ENCODE peak calls at places on chromosomes 7 and 10, in eight cellular contexts. Y, L, E, A, U, M, H and N are unnamed samples.

GRCh38 chr10:9294865-9295264 is 1240.4 kb downstream of the GATA3 start:
- DNase-seq in E (no peak), Y (no peak), H (no peak), A (no peak), L (no peak), U (no peak), M (no peak), N (no peak)

GRCh38 chr7:106766551-106766950 is 98.5 kb upstream of the PIK3CG start:
- DNase-seq in Y (no peak), H (no peak), M (no peak), A (no peak), U (no peak), E (no peak), L (no peak), N (no peak)

GRCh38 chr7:43119371-43120069 is 7.1 kb downstream of the HECW1 start:
- DNase-seq in U (no peak), A (peak; percentile 40), M (no peak), H (no peak), L (no peak), Y (no peak), E (no peak), N (no peak)

GRCh38 chr10:116536810-116537209 is 8.9 kb upstream of the PNLIP start:
- DNase-seq in U (no peak), E (no peak), M (no peak), Y (no peak), A (no peak), H (no peak), L (no peak), N (no peak)

GRCh38 chr7:36911788-36912187 is 187.5 kb upstream of the AOAH start:
- DNase-seq in Y (no peak), A (no peak), L (no peak), H (no peak), M (peak; percentile 82), E (no peak), U (no peak), N (no peak)

GRCh38 chr10:22631646-22632278 is 82.6 kb downstream of the PIP4K2A start:
- DNase-seq in M (no peak), U (no peak), Y (no peak), A (no peak), E (no peak), H (no peak), L (no peak), N (no peak)

GRCh38 chr7:36658603-36659516 is 65.4 kb downstream of the AOAH start:
- DNase-seq in U (peak; percentile 37), A (peak; percentile 87), M (peak; percentile 23), L (no peak), H (no peak), Y (peak; percentile 30), E (no peak), N (no peak)

GRCh38 chr10:72254891-72255568 is 18.7 kb upstream of the DDIT4 start:
- DNase-seq in H (peak; percentile 97), M (peak; percentile 43), A (peak; percentile 94), E (no peak), U (no peak), Y (peak; percentile 47), L (no peak), N (peak; percentile 93)

GRCh38 chr10:53990799-53991238 is 810.2 kb downstream of the PCDH15 start:
- DNase-seq in Y (no peak), H (no peak), M (no peak), L (no peak), A (no peak), E (no peak), U (no peak), N (no peak)

GRCh38 chr10:36578306-36578705 is 547.1 kb upstream of the ANKRD30A start:
- DNase-seq in A (peak; percentile 83), U (no peak), Y (no peak), M (no peak), E (no peak), H (no peak), L (no peak), N (no peak)

GRCh38 chr10:123478112-123478511 is 188.0 kb upstream of the GPR26 start:
- DNase-seq in L (no peak), Y (no peak), U (no peak), A (no peak), E (no peak), M (no peak), H (no peak), N (no peak)

GRCh38 chr7:26153823-26154783 is 2.1 kb downstream of the NFE2L3 start:
- DNase-seq in E (no peak), M (no peak), U (no peak), Y (no peak), A (peak; percentile 53), L (no peak), H (no peak), N (peak; percentile 35)

GRCh38 chr7:151691449-151691848 is 171.8 kb upstream of the RHEB start:
- DNase-seq in H (no peak), Y (no peak), M (no peak), A (no peak), E (no peak), U (no peak), L (no peak), N (no peak)

GRCh38 chr10:85619832-85620231 is 746.8 kb downstream of the GRID1 start:
- DNase-seq in H (no peak), M (no peak), Y (no peak), U (no peak), L (no peak), E (no peak), A (no peak), N (no peak)